ENCODE peak calls at places on chromosomes 4 and X, in six cellular contexts. R is A549, X is IMR-90, O is breast epithelium, V is body of pancreas, P is gastrocnemius medialis. W is an unnamed sample.

GRCh38 chr4:148004228-148004813 is 272.4 kb downstream of the ARHGAP10 start:
- DNase-seq in X (no peak), V (peak), P (peak), O (no peak), R (no peak), W (no peak)

GRCh38 chr4:127709456-127709855 is 20.7 kb upstream of the SLC25A31 start:
- DNase-seq in R (no peak), O (no peak), X (no peak), V (no peak), P (no peak), W (no peak)

GRCh38 chrX:107659768-107660167 is 31.5 kb downstream of the PRPS1 start:
- DNase-seq in P (no peak), O (no peak), R (peak), X (peak), V (peak), W (no peak)

GRCh38 chr4:145740796-145741195 is 60.9 kb downstream of the C4orf51 start:
- DNase-seq in O (no peak), R (no peak), X (no peak), P (no peak), V (no peak), W (no peak)

GRCh38 chrX:110341189-110342035 is 17.2 kb upstream of the RTL9 start:
- DNase-seq in X (peak), P (peak), R (peak), O (no peak), V (no peak), W (no peak)

GRCh38 chr4:168811793-168812651 is 198.0 kb downstream of the CBR4 start:
- DNase-seq in X (peak), O (no peak), P (no peak), V (no peak), R (no peak), W (no peak)

GRCh38 chr4:172979332-172979731 is 189.3 kb upstream of the GALNT7 start:
- DNase-seq in R (peak), O (no peak), P (no peak), X (no peak), V (no peak), W (no peak)

GRCh38 chr4:76923619-76924357 is 25.8 kb upstream of the SEPTIN11 start:
- DNase-seq in V (no peak), R (no peak), O (no peak), X (no peak), P (no peak), W (no peak)

GRCh38 chr4:153142700-153143438 is 61.4 kb upstream of the TRIM2 start:
- DNase-seq in O (peak), V (peak), X (peak), R (peak), P (peak), W (no peak)

GRCh38 chr4:71857713-71858451 is 74.0 kb upstream of the GC start:
- DNase-seq in O (no peak), V (peak), X (no peak), R (no peak), P (no peak), W (no peak)

GRCh38 chr4:1265351-1265750 is 16.4 kb upstream of the CTBP1 start:
- DNase-seq in R (no peak), P (no peak), V (no peak), X (no peak), O (no peak), W (peak)

DNA sequence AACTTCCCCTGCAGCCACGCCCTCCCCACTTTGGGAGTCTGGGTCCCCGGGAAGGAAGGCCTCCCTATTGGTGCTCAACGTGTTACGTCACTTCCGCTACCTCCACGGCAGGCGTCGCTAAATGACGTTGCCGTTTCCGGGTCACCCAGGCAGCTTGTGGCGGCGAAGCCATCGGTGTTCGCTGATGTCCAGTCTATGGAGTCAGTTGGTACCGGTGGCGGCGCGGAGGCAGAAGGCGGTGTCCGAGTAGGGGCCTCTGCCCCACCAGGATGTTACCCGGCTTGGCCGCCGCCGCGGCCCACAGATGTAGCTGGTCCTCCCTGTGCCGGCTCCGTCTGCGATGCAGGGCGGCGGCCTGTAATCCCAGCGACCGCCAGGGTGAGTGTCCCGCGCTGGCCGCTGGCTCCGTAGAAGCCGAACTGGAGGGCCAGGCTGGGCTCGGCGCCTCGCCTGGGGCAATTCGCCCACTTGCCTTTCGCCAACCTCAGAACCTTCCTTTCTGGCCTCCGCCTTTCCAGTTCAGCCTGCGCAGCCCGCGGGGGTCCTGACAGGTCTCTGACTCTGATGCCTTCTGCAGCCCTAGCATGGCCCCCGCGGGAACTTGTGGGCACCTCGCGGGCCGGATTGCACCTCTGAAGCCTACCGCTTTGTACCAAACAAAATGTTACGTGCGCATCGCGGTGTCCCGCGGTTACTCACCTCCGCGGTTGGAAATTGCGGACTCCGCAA is at the start of gene SLC30A9:
- DNase-seq in R (peak), V (peak), P (peak), X (peak), O (peak), W (peak)
- TF ChIP-seq POLR2A in R (peak), V (peak), P (peak), X (peak), O (peak), W (no peak)

DNA sequence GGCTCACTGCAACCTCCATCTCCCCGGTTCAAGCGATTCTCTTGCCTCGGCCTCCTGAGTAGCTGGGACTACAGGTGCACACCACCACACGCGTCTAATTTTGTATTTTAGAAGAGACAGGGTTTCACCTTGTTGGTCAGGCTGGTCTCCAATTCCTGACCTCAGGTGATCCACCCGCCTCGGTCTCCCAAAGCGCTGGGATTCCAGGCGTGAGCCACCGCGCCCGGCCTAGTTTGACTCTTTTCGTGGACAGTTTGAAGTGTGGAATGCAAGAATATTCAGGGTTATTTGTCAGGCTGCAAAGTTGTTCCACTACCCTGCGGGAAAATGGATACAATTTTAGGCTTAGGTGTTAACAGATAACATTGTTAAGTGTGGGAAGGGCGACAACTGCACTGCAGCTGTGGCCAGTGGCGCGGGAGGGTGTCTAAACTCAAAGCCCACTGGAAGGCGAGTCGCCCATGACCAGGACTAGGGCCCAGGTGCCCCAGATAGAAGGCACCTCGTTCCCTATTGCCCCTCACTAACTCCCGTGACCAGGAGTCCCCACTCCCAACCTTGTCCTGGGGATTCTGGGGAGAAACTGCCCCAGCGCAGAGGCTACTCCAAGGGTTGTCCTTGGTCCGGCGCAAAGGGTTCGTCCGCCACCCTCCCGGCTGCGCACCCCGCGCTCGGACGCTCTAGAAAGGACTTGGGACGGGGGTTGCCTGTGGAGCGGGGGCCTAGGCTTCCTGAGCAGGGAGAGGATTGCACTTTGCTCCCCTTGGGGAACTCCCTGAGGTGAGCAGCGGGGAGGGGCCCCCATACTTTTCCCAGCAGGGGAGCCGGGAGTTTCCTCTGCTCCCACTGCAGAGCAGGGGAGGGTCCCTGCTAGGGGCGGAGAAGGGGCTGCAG is 1.1 kb upstream of the CD99 start:
- DNase-seq in P (no peak), V (peak), R (no peak), O (no peak), X (no peak), W (no peak)
- H3K4me3 ChIP-seq in P (peak), V (peak), R (peak), O (peak), X (no peak), W (peak)

GRCh38 chr4:2934813-2935761 is 28.1 kb downstream of the NOP14 start:
- DNase-seq in O (peak), X (peak), V (peak), P (peak), R (peak), W (peak)
- TF ChIP-seq POLR2A in O (peak), X (peak), V (peak), P (peak), R (peak), W (peak)

GRCh38 chrX:103356023-103356798 is at the start of gene TCEAL9:
- DNase-seq in X (peak), P (peak), R (peak), O (peak), V (peak), W (no peak)
- H3K4me3 ChIP-seq in X (peak), P (peak), R (peak), O (peak), V (peak), W (peak)

DNA sequence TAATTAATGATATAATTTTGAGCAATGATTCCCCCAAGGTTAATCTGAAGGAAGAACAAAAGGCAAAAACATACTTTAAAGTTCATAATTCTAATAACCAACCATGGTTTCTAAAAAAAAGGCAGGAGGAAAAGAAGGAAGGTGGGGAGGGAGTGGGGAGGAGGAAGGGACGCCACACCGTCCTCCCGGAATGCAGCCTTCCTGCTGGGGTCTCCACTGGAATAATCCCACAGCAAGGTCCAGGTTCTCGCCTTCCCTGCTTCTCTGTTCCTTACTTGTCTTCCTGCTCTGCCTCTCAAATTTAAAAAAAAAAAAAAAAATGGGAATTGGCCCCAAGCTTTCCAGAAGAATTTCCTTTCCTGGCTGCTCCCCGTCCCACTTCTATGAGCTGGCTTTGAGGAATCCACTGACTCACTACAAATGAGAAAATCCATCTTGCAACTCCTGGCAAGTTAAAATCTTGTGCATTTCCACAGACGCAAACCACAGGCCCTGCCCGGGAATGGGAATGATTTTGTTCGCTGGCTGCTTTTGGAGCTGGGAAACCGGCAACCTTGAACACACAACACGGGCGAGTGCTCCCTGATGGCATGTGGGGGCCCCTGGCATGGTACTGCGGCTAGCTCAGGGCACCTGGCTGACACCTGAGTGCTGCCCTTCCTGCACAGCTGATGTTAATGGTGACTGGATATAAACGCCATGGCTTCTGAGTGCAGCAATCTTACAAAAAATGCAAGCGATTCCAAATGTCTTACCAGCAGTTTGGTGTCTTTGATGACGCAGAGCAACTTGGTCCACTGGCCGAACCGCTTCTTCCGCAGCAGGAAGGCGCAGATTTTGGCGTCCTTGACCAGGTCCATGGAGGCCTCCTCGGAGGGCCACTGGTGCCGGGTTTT is 97.0 kb downstream of the AFAP1 start:
- DNase-seq in R (peak), P (peak), X (peak), O (peak), V (no peak), W (no peak)
- TF ChIP-seq POLR2A in R (no peak), P (no peak), X (peak), O (no peak), V (no peak), W (no peak)